ENCODE peak calls at places on chromosomes 6 and 20, in five cellular contexts. One of them, this sample, is unnamed.

GRCh38 chr20:44475372-44475693 is 341 bp upstream of the TTPAL start:
- DNase-seq in neural progenitor cell: no peak
- DNase-seq in small intestine: no peak
- DNase-seq in kidney: no peak
- DNase-seq in NT2/D1: no peak
- DNase-seq in this sample: no peak

GRCh38 chr6:98836025-98836961 is 1.9 kb downstream of the POU3F2 start:
- DNase-seq in NT2/D1: no peak
- DNase-seq in kidney: no peak
- DNase-seq in neural progenitor cell: peak; percentile 76
- DNase-seq in small intestine: no peak
- DNase-seq in this sample: no peak

GRCh38 chr6:96520851-96521115 is 823 bp upstream of the UFL1 start:
- DNase-seq in neural progenitor cell: no peak
- DNase-seq in small intestine: no peak
- DNase-seq in NT2/D1: no peak
- DNase-seq in kidney: no peak
- DNase-seq in this sample: no peak

GRCh38 chr6:141307309-141307998 is 825.3 kb upstream of the GJE1 start:
- DNase-seq in neural progenitor cell: no peak
- DNase-seq in kidney: no peak
- DNase-seq in NT2/D1: no peak
- DNase-seq in small intestine: no peak
- DNase-seq in this sample: no peak

GRCh38 chr6:157873735-157874344 is 50.8 kb downstream of the SNX9 start:
- DNase-seq in NT2/D1: peak; percentile 44
- DNase-seq in small intestine: peak; percentile 84
- DNase-seq in kidney: peak; percentile 82
- DNase-seq in neural progenitor cell: peak; percentile 81
- DNase-seq in this sample: no peak

GRCh38 chr20:8385247-8385646 is 253.2 kb downstream of the PLCB1 start:
- DNase-seq in kidney: peak; percentile 72
- DNase-seq in NT2/D1: peak; percentile 74
- DNase-seq in small intestine: no peak
- DNase-seq in neural progenitor cell: peak; percentile 74
- DNase-seq in this sample: no peak

GRCh38 chr6:57432919-57433684 is 115.7 kb downstream of the PRIM2 start:
- DNase-seq in small intestine: no peak
- DNase-seq in kidney: no peak
- DNase-seq in NT2/D1: no peak
- DNase-seq in neural progenitor cell: no peak
- DNase-seq in this sample: no peak

GRCh38 chr20:44770480-44771171 is 25.0 kb downstream of the KCNK15 start:
- DNase-seq in neural progenitor cell: no peak
- DNase-seq in NT2/D1: no peak
- DNase-seq in kidney: no peak
- DNase-seq in small intestine: no peak
- DNase-seq in this sample: no peak

GRCh38 chr6:106757267-106757666 is 127.9 kb downstream of the QRSL1 start:
- DNase-seq in neural progenitor cell: no peak
- DNase-seq in small intestine: no peak
- DNase-seq in kidney: no peak
- DNase-seq in NT2/D1: no peak
- DNase-seq in this sample: no peak

GRCh38 chr20:19712737-19713260 is 45.3 kb upstream of the RIN2 start:
- DNase-seq in neural progenitor cell: no peak
- DNase-seq in small intestine: no peak
- DNase-seq in kidney: no peak
- DNase-seq in NT2/D1: no peak
- DNase-seq in this sample: no peak

GRCh38 chr6:11494786-11495564 is 42.6 kb upstream of the TMEM170B start:
- DNase-seq in neural progenitor cell: no peak
- DNase-seq in small intestine: no peak
- DNase-seq in NT2/D1: no peak
- DNase-seq in kidney: no peak
- DNase-seq in this sample: no peak

GRCh38 chr20:17833036-17833674 is 133.4 kb downstream of the BANF2 start:
- DNase-seq in NT2/D1: no peak
- DNase-seq in kidney: no peak
- DNase-seq in neural progenitor cell: no peak
- DNase-seq in small intestine: no peak
- DNase-seq in this sample: no peak

GRCh38 chr6:43277643-43278523 is 20.2 kb upstream of the SLC22A7 start:
- DNase-seq in small intestine: peak; percentile 98
- DNase-seq in NT2/D1: no peak
- DNase-seq in kidney: no peak
- DNase-seq in neural progenitor cell: peak; percentile 44
- DNase-seq in this sample: no peak

GRCh38 chr6:9523462-9523861 is 891.4 kb downstream of the TFAP2A start:
- DNase-seq in small intestine: no peak
- DNase-seq in NT2/D1: no peak
- DNase-seq in neural progenitor cell: no peak
- DNase-seq in kidney: no peak
- DNase-seq in this sample: no peak

GRCh38 chr6:90144396-90144795 is 152.2 kb downstream of the BACH2 start:
- DNase-seq in small intestine: no peak
- DNase-seq in neural progenitor cell: no peak
- DNase-seq in NT2/D1: no peak
- DNase-seq in kidney: no peak
- DNase-seq in this sample: no peak

GRCh38 chr20:63295018-63295417 is 2.0 kb downstream of the COL20A1 start:
- DNase-seq in NT2/D1: no peak
- DNase-seq in neural progenitor cell: no peak
- DNase-seq in kidney: no peak
- DNase-seq in small intestine: no peak
- DNase-seq in this sample: no peak

GRCh38 chr20:42191140-42191860 is 573.1 kb upstream of the CHD6 start:
- DNase-seq in NT2/D1: no peak
- DNase-seq in kidney: no peak
- DNase-seq in small intestine: no peak
- DNase-seq in neural progenitor cell: peak; percentile 26
- DNase-seq in this sample: no peak
- H3K4me1 ChIP-seq in NT2/D1: no peaks in the 10 kb centered on the region
- H3K4me1 ChIP-seq in kidney: no peaks in the 10 kb centered on the region
- H3K4me1 ChIP-seq in small intestine: no peaks in the 10 kb centered on the region
- H3K4me1 ChIP-seq in neural progenitor cell: peaks cover 4% of the 10 kb centered on the region
- H3K4me1 ChIP-seq in this sample: peaks cover 12% of the 10 kb centered on the region

GRCh38 chr6:50836231-50836630 is 17.6 kb downstream of the TFAP2B start:
- DNase-seq in NT2/D1: no peak
- DNase-seq in kidney: no peak
- DNase-seq in small intestine: no peak
- DNase-seq in neural progenitor cell: peak; percentile 55
- DNase-seq in this sample: no peak
- H3K4me3 ChIP-seq in NT2/D1: no peak overlapping the region
- H3K4me3 ChIP-seq in kidney: no peak overlapping the region
- H3K4me3 ChIP-seq in small intestine: no peak overlapping the region
- H3K4me3 ChIP-seq in neural progenitor cell: no peak overlapping the region
- H3K4me3 ChIP-seq in this sample: no peak overlapping the region

GRCh38 chr6:40996591-40997247 is 42.3 kb downstream of the UNC5CL start:
- DNase-seq in small intestine: peak; percentile 21
- DNase-seq in kidney: no peak
- DNase-seq in NT2/D1: peak; percentile 30
- DNase-seq in neural progenitor cell: peak; percentile 53
- DNase-seq in this sample: peak; percentile 60
- H3K4me1 ChIP-seq in small intestine: no peaks in the 10 kb centered on the region
- H3K4me1 ChIP-seq in kidney: no peaks in the 10 kb centered on the region
- H3K4me1 ChIP-seq in NT2/D1: peaks cover 17% of the 10 kb centered on the region
- H3K4me1 ChIP-seq in neural progenitor cell: peaks cover 40% of the 10 kb centered on the region
- H3K4me1 ChIP-seq in this sample: no peaks in the 10 kb centered on the region

GRCh38 chr20:34082232-34082887 is 29.7 kb downstream of the EIF2S2 start:
- DNase-seq in kidney: no peak
- DNase-seq in neural progenitor cell: no peak
- DNase-seq in NT2/D1: no peak
- DNase-seq in small intestine: peak; percentile 20
- DNase-seq in this sample: no peak

GRCh38 chr20:34083137-34083536 is 28.9 kb downstream of the EIF2S2 start:
- DNase-seq in neural progenitor cell: no peak
- DNase-seq in NT2/D1: no peak
- DNase-seq in small intestine: peak; percentile 45
- DNase-seq in kidney: peak; percentile 83
- DNase-seq in this sample: no peak

GRCh38 chr20:34084227-34084923 is 27.7 kb downstream of the EIF2S2 start:
- DNase-seq in small intestine: no peak
- DNase-seq in neural progenitor cell: no peak
- DNase-seq in NT2/D1: no peak
- DNase-seq in kidney: no peak
- DNase-seq in this sample: no peak

GRCh38 chr20:34085544-34086040 is 26.5 kb downstream of the EIF2S2 start:
- DNase-seq in neural progenitor cell: no peak
- DNase-seq in NT2/D1: no peak
- DNase-seq in kidney: no peak
- DNase-seq in small intestine: no peak
- DNase-seq in this sample: no peak

DNA sequence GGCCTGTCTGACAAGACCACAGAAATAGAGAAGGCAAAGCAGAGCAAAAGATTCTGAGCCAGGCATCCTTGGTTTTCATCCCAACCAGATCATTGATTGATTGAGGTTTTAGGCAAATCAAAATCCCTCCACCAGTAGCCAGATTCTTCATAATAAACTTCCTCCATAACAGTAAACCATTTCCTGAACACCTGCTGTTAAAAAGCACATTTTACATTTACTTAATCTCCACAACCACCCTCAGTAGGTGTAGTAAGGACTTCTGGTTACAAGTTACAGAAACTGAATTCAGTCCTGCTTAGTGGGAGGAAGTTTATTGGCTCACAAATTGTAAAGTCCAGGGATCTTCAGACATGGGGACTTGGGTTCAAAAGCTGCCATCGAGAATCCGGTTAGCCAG is 28.3 kb downstream of the EIF2S2 start:
- DNase-seq in neural progenitor cell: no peak
- DNase-seq in NT2/D1: no peak
- DNase-seq in small intestine: no peak
- DNase-seq in kidney: no peak
- DNase-seq in this sample: no peak
- H3K4me3 ChIP-seq in neural progenitor cell: no peak overlapping the region
- H3K4me3 ChIP-seq in NT2/D1: no peak overlapping the region
- H3K4me3 ChIP-seq in small intestine: no peak overlapping the region
- H3K4me3 ChIP-seq in kidney: no peak overlapping the region
- H3K4me3 ChIP-seq in this sample: no peak overlapping the region